ENCODE peak calls at places on chromosomes 6 and 20, in four cellular contexts. V is germinal center, Z is NCI-H82, F is NCI-H2029. U is an unnamed sample.

GRCh38 chr20:40810336-40810735 is 121.3 kb upstream of the MAFB start:
- DNase-seq in Z (no peak), V (no peak), F (no peak), U (no peak)

GRCh38 chr20:46303176-46303956 is 4.9 kb downstream of the CDH22 start:
- DNase-seq in F (no peak), V (no peak), Z (no peak), U (no peak)

GRCh38 chr20:4160761-4161305 is 145.5 kb upstream of the RNF24 start:
- DNase-seq in Z (no peak), F (no peak), V (no peak), U (no peak)

GRCh38 chr6:139738801-139739490 is 364.5 kb upstream of the CITED2 start:
- DNase-seq in F (no peak), Z (no peak), V (no peak), U (no peak)

GRCh38 chr6:56242343-56242742 is 5.0 kb downstream of the COL21A1 start:
- DNase-seq in F (no peak), Z (no peak), V (no peak), U (no peak)

GRCh38 chr6:169536446-169537170 is 165.2 kb downstream of the WDR27 start:
- DNase-seq in Z (no peak), V (no peak), F (peak; percentile 88), U (no peak)

GRCh38 chr6:30087876-30088275 is 12.3 kb upstream of the RNF39 start:
- DNase-seq in V (no peak), F (no peak), Z (no peak), U (no peak)

GRCh38 chr6:117498159-117498558 is 15.7 kb downstream of the DCBLD1 start:
- DNase-seq in Z (no peak), V (no peak), F (no peak), U (no peak)

GRCh38 chr6:169097336-169098052 is 156.2 kb downstream of the THBS2 start:
- DNase-seq in V (no peak), F (no peak), Z (no peak), U (peak; percentile 16)

GRCh38 chr20:6525447-6526303 is 241.8 kb upstream of the BMP2 start:
- DNase-seq in Z (peak; percentile 7), V (no peak), F (no peak), U (no peak)

GRCh38 chr20:58701431-58702160 is 9.0 kb downstream of the NPEPL1 start:
- DNase-seq in V (no peak), F (no peak), Z (no peak), U (no peak)

GRCh38 chr6:21441386-21441785 is 152.2 kb upstream of the SOX4 start:
- DNase-seq in Z (no peak), V (no peak), F (no peak), U (no peak)

GRCh38 chr6:48563426-48563825 is 452.4 kb upstream of the PTCHD4 start:
- DNase-seq in F (no peak), Z (no peak), V (no peak), U (no peak)

GRCh38 chr20:59428441-59429205 is 128.2 kb downstream of the EDN3 start:
- DNase-seq in Z (peak; percentile 8), F (no peak), V (peak; percentile 22), U (no peak)